ENCODE peak calls at places on chromosomes 13 and 19, in seven cellular contexts. C is AG09309; V is stimulated activated CD4-positive, alpha-beta T cell treated with anti-CD3 and anti-CD28 coated beads, Interleukin-1b, Interleukin-23, amount 100 ng/mL, for 24 hours; Q is AG04449; E is amniotic stem cell; W is upper lobe of right lung; U is anterior cingulate cortex. Z is an unnamed sample.

GRCh38 chr13:48797127-48797526 is 143.4 kb downstream of the CYSLTR2 start:
- DNase-seq in V (no peak), U (no peak), C (no peak), W (no peak), Q (no peak), E (no peak), Z (no peak)

GRCh38 chr19:15299568-15300409 is 32.5 kb downstream of the BRD4 start:
- DNase-seq in V (no peak), E (peak; percentile 87), W (peak; percentile 47), U (no peak), Q (peak; percentile 70), C (peak; percentile 70), Z (no peak)

GRCh38 chr19:49407482-49408015 is 15.7 kb downstream of the PTH2 start:
- DNase-seq in Q (no peak), W (no peak), U (no peak), V (no peak), E (no peak), C (no peak), Z (no peak)

GRCh38 chr19:391199-391557 is 17.8 kb downstream of the C2CD4C start:
- DNase-seq in V (no peak), U (no peak), C (no peak), Q (no peak), W (no peak), E (no peak), Z (no peak)

GRCh38 chr19:17490411-17490810 is 20.1 kb downstream of the SLC27A1 start:
- DNase-seq in U (no peak), Q (no peak), E (no peak), W (no peak), V (no peak), C (no peak), Z (no peak)

GRCh38 chr13:108360139-108360538 is 90.6 kb downstream of the TNFSF13B start:
- DNase-seq in V (no peak), E (no peak), U (no peak), C (no peak), W (no peak), Q (no peak), Z (peak; percentile 55)

GRCh38 chr13:39526499-39526898 is 76.5 kb downstream of the LHFPL6 start:
- DNase-seq in V (no peak), U (no peak), Q (no peak), W (no peak), C (no peak), E (no peak), Z (no peak)

GRCh38 chr13:32537580-32538233 is 888 bp downstream of the N4BP2L2 start:
- DNase-seq in C (no peak), Q (no peak), E (no peak), U (no peak), W (peak; percentile 78), V (peak; percentile 12), Z (no peak)

GRCh38 chr19:6020166-6020967 is 42.4 kb upstream of the RANBP3 start:
- DNase-seq in Q (no peak), V (no peak), W (peak; percentile 55), U (no peak), C (no peak), E (no peak), Z (peak; percentile 74)

GRCh38 chr19:5934779-5935472 is 20.9 kb downstream of the CAPS start:
- DNase-seq in U (no peak), V (no peak), W (no peak), E (peak; percentile 81), Q (no peak), C (peak; percentile 46), Z (no peak)

GRCh38 chr13:110374644-110375370 is 67.7 kb downstream of the COL4A2 start:
- DNase-seq in W (no peak), Q (no peak), C (no peak), U (no peak), E (no peak), V (no peak), Z (no peak)

GRCh38 chr13:24181991-24182702 is 21.6 kb downstream of the SPATA13 start:
- DNase-seq in U (no peak), Q (no peak), V (no peak), W (no peak), C (peak; percentile 63), E (no peak), Z (no peak)

GRCh38 chr19:35251456-35251855 is 2.7 kb downstream of the LSR start:
- DNase-seq in E (no peak), W (peak; percentile 13), U (no peak), V (no peak), Q (no peak), C (no peak), Z (no peak)

GRCh38 chr19:28640506-28640905 is 572.4 kb downstream of the UQCRFS1 start:
- DNase-seq in W (no peak), U (no peak), Q (no peak), C (no peak), E (no peak), V (no peak), Z (no peak)

GRCh38 chr19:13164370-13165090 is 14.3 kb downstream of the IER2 start:
- DNase-seq in C (no peak), U (no peak), V (no peak), E (no peak), Q (no peak), W (peak; percentile 80), Z (peak; percentile 87)

GRCh38 chr13:104937881-104938280 is 1597.6 kb downstream of the EFNB2 start:
- DNase-seq in W (no peak), V (no peak), U (no peak), C (no peak), E (no peak), Q (no peak), Z (no peak)

GRCh38 chr13:90867336-90867683 is 480.2 kb upstream of the MIR17HG start:
- DNase-seq in Q (no peak), E (peak; percentile 0), U (no peak), C (peak; percentile 16), V (no peak), W (peak; percentile 73), Z (peak; percentile 94)

GRCh38 chr13:36673838-36674326 is at the start of gene SERTM1:
- DNase-seq in U (peak; percentile 60), E (no peak), W (peak; percentile 68), Q (no peak), V (no peak), C (no peak), Z (no peak)

GRCh38 chr13:46721054-46721453 is 75.9 kb downstream of the ESD start:
- DNase-seq in V (no peak), E (peak; percentile 22), C (no peak), W (no peak), U (peak; percentile 1), Q (no peak), Z (peak; percentile 67)

GRCh38 chr19:14890616-14891379 is 4.9 kb upstream of the OR7A17 start:
- DNase-seq in E (no peak), Q (no peak), U (no peak), C (no peak), V (no peak), W (no peak), Z (no peak)

GRCh38 chr13:49836516-49836915 is 44.0 kb upstream of the KPNA3 start:
- DNase-seq in Q (no peak), C (no peak), U (no peak), E (no peak), V (no peak), W (no peak), Z (no peak)

GRCh38 chr13:113889467-113889866 is 25.6 kb upstream of the GAS6 start:
- DNase-seq in Q (no peak), U (no peak), C (no peak), W (no peak), V (no peak), E (no peak), Z (no peak)

GRCh38 chr19:13315495-13315894 is 165.3 kb downstream of the IER2 start:
- DNase-seq in V (no peak), W (no peak), C (no peak), U (no peak), Q (no peak), E (no peak), Z (no peak)

GRCh38 chr19:19055701-19056100 is 8.1 kb upstream of the SLC25A42 start:
- DNase-seq in V (no peak), Q (no peak), E (no peak), W (no peak), U (no peak), C (no peak), Z (no peak)

GRCh38 chr13:63124863-63125262 is 1709.2 kb upstream of the PCDH20 start:
- DNase-seq in V (no peak), W (no peak), Q (no peak), C (no peak), U (no peak), E (no peak), Z (peak; percentile 38)

GRCh38 chr13:114131581-114132418 is 623 bp downstream of the RASA3 start:
- DNase-seq in E (no peak), Q (no peak), W (no peak), U (no peak), V (no peak), C (no peak), Z (no peak)